ENCODE peak calls at places on chromosomes 3 and 15, in four cellular contexts. N, X, J and Q are unnamed samples.

GRCh38 chr15:42213481-42213880 is 5.4 kb upstream of the VPS39 start:
- DNase-seq in X (no peak), N (no peak), J (no peak), Q (no peak)

GRCh38 chr3:143847787-143848631 is at the start of gene SLC9A9:
- DNase-seq in J (peak; percentile 56), N (peak; percentile 88), X (peak; percentile 59), Q (no peak)

GRCh38 chr15:100255644-100256043 is 86.1 kb downstream of the ADAMTS17 start:
- DNase-seq in N (no peak), X (no peak), J (no peak), Q (peak; percentile 24)

GRCh38 chr3:78163379-78163778 is 1123.5 kb downstream of the ROBO2 start:
- DNase-seq in N (no peak), X (no peak), J (no peak), Q (no peak)

GRCh38 chr15:77044228-77045042 is 26.5 kb downstream of the TSPAN3 start:
- DNase-seq in X (no peak), N (peak; percentile 61), J (no peak), Q (no peak)

GRCh38 chr15:45265506-45265905 is 13.5 kb downstream of the SLC28A2 start:
- DNase-seq in N (no peak), X (peak; percentile 87), J (no peak), Q (no peak)

GRCh38 chr3:119637679-119638525 is 22.5 kb downstream of the POPDC2 start:
- DNase-seq in J (peak; percentile 89), X (peak; percentile 94), N (no peak), Q (no peak)

GRCh38 chr15:25532269-25532668 is 93.4 kb upstream of the UBE3A start:
- DNase-seq in X (no peak), N (no peak), J (no peak), Q (no peak)

GRCh38 chr3:179067291-179067690 is 4.3 kb downstream of the ZMAT3 start:
- DNase-seq in N (no peak), J (no peak), X (no peak), Q (no peak)

GRCh38 chr3:195580733-195581443 is 2.9 kb downstream of the APOD start:
- DNase-seq in N (peak; percentile 78), X (peak; percentile 46), J (no peak), Q (no peak)